ENCODE peak calls at places on chromosomes 13 and 19, in nine cellular contexts. D is AG10803, V is DND-41, T is GM12865, Q is stomach, H is SK-N-SH, N is spleen, E is thoracic aorta, C is tibial artery. K is an unnamed sample.

GRCh38 chr13:20814224-20814910 is 40.6 kb upstream of the EEF1AKMT1 start:
- DNase-seq in D (peak; percentile 93), V (no peak), T (no peak), Q (peak; percentile 74), H (peak; percentile 58), N (no peak), E (peak; percentile 69), C (peak; percentile 96), K (peak; percentile 35)

GRCh38 chr13:89687066-89687465 is 1660.4 kb upstream of the MIR17HG start:
- DNase-seq in D (no peak), V (no peak), T (no peak), Q (no peak), H (no peak), N (no peak), E (no peak), C (no peak), K (no peak)

GRCh38 chr13:44107357-44108121 is 227.8 kb downstream of the LACC1 start:
- DNase-seq in D (no peak), V (no peak), T (no peak), Q (no peak), H (no peak), N (no peak), E (no peak), C (no peak), K (no peak)

GRCh38 chr19:2544576-2545415 is 68.9 kb downstream of the GADD45B start:
- DNase-seq in D (no peak), V (no peak), T (peak; percentile 44), Q (no peak), H (no peak), N (peak; percentile 56), E (no peak), C (peak; percentile 66), K (no peak)

GRCh38 chr13:20901668-20902437 is 693 bp downstream of the XPO4 start:
- DNase-seq in D (peak; percentile 18), V (peak; percentile 43), T (peak; percentile 59), Q (no peak), H (peak; percentile 47), N (peak; percentile 79), E (no peak), C (no peak), K (no peak)

GRCh38 chr19:45171211-45171623 is 6.8 kb downstream of the TRAPPC6A start:
- DNase-seq in D (no peak), V (no peak), T (no peak), Q (no peak), H (no peak), N (no peak), E (no peak), C (no peak), K (no peak)

GRCh38 chr13:44096906-44097305 is 217.2 kb downstream of the LACC1 start:
- DNase-seq in D (no peak), V (no peak), T (no peak), Q (no peak), H (no peak), N (no peak), E (no peak), C (no peak), K (no peak)

GRCh38 chr13:33186851-33187250 is 98.7 kb downstream of the STARD13 start:
- DNase-seq in D (no peak), V (no peak), T (peak; percentile 38), Q (no peak), H (no peak), N (no peak), E (no peak), C (no peak), K (peak; percentile 63)

GRCh38 chr19:4060621-4061177 is 6.0 kb downstream of the ZBTB7A start:
- DNase-seq in D (no peak), V (no peak), T (no peak), Q (no peak), H (no peak), N (peak; percentile 84), E (no peak), C (no peak), K (no peak)

GRCh38 chr19:4059493-4059880 is 7.2 kb downstream of the ZBTB7A start:
- DNase-seq in D (no peak), V (no peak), T (no peak), Q (peak; percentile 70), H (no peak), N (no peak), E (no peak), C (no peak), K (no peak)

GRCh38 chr19:4057913-4058695 is 8.6 kb downstream of the ZBTB7A start:
- DNase-seq in D (peak; percentile 91), V (peak; percentile 4), T (no peak), Q (peak; percentile 81), H (no peak), N (peak; percentile 88), E (peak; percentile 84), C (peak; percentile 98), K (no peak)

GRCh38 chr19:4059931-4060620 is 6.6 kb downstream of the ZBTB7A start:
- DNase-seq in D (peak; percentile 42), V (peak; percentile 6), T (peak; percentile 85), Q (peak; percentile 73), H (no peak), N (peak; percentile 93), E (no peak), C (peak; percentile 82), K (no peak)

DNA sequence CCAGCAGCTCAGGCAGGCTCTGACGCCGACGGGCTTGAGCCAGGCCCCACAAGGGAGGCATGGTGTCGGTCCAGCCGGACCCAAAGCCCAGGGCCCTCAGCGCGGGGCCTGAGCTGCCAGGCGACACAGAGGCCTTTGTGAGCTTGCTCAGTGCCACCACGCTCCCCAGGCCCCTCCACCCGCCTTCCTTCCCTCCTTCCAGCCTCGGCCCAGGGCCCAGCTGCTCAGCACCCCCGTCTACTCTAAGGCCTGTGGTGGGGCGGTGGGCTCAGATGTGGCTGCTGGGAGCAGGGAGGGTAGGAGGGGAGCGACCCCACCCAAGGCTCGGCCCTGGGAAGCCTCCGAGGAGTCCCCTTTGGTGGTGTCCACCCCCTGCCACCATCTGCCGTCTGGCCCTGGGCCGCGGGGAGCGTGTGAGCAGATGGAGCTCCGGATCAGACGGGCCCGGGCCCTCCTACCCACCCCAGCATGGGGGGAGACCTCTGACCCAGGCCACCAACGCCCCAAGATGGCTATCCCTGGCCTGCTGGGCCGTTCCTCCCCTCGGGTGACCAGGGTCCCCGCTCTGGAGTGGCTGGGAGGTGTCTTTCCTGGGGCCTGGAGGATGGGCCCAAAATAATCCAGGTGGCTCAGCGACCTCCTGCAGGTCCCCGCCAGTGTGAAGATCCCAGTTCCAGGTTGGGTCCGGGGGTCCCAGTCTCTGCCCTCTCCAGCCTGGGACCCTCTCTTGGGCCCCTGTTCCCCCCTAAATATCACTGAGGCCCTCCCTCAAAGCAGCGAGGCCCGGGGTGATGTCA is 7.8 kb downstream of the ZBTB7A start:
- DNase-seq in D (no peak), V (peak; percentile 4), T (no peak), Q (no peak), H (no peak), N (peak; percentile 82), E (no peak), C (no peak), K (no peak)
- H3K4me3 ChIP-seq in D (peak overlapping the region; percentile 52), V (no peak overlapping the region), T (peak overlapping the region; percentile 51), Q (peak overlapping the region; percentile 94), H (no peak overlapping the region), N (peak overlapping the region; percentile 3), E (peak overlapping the region; percentile 99), C (peak overlapping the region; percentile 37), K (no peak overlapping the region)

GRCh38 chr19:42313096-42313839 is at the start of gene TMEM145:
- DNase-seq in D (peak; percentile 44), V (peak; percentile 50), T (peak; percentile 53), Q (peak; percentile 56), H (peak; percentile 97), N (no peak), E (no peak), C (no peak), K (no peak)
- TF ChIP-seq CTCF in D (no peak), V (peak; percentile 13), T (peak; percentile 4), Q (no peak), H (peak; percentile 26), N (peak; percentile 11), E (no peak), C (no peak), K (no peak)

DNA sequence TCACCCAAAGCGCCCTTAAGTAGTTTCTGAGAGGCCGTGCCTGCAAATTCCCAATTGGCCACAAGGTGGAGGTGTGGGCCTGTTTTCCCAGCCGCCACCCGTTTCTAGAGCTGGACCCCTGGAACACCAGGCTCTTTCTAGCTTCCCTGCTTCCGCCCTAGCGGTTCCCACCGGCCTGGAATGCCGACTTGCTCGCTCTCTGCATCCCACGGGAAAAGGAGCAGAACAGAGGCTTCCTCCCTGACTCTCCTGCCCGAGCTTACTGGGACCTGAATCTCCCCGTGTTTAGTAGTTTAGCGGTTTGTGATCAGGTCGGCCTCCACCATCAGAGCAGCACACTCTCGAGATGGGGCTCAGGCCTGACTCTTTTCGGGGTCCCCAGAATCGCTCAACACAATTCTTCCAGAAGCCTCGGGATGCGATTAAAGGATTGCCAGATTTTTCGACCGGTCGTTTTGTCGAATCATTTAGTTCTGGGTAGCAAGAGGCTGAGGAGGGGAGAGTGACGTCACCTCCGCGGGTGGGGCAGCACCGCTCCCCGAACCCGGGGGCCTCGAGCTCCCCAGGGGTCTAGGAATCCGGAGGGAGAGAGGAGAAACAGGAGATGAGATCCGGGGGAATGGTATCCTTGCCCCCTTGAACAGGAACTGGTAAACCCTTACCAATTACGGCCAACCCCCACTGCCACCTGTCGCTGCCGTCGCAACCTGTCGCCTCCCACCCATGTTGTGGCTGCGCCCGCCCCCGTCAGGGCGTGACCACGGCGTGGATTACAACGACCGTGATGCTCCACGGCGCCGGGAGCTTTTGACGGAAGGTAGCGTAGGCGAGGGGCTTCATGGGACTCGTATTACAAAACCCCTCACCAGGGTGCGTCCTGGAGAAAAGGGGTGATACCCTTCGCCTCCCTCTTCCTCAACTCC is 8.0 kb downstream of the NAPSA start:
- DNase-seq in D (peak; percentile 52), V (peak; percentile 80), T (peak; percentile 93), Q (peak; percentile 81), H (peak; percentile 70), N (peak; percentile 96), E (peak; percentile 24), C (peak; percentile 87), K (no peak)
- H3K4me3 ChIP-seq in D (peak overlapping the region; percentile 56), V (no peak overlapping the region), T (peak overlapping the region; percentile 81), Q (peak overlapping the region; percentile 47), H (peak overlapping the region; percentile 43), N (peak overlapping the region; percentile 44), E (peak overlapping the region; percentile 83), C (peak overlapping the region; percentile 47), K (peak overlapping the region; percentile 36)

GRCh38 chr13:91157273-91158014 is 190.0 kb upstream of the MIR17HG start:
- DNase-seq in D (no peak), V (no peak), T (no peak), Q (no peak), H (no peak), N (no peak), E (no peak), C (no peak), K (no peak)

GRCh38 chr13:91154553-91154952 is 192.9 kb upstream of the MIR17HG start:
- DNase-seq in D (peak; percentile 21), V (no peak), T (no peak), Q (no peak), H (no peak), N (no peak), E (no peak), C (no peak), K (no peak)

GRCh38 chr13:91154954-91155353 is 192.5 kb upstream of the MIR17HG start:
- DNase-seq in D (no peak), V (no peak), T (no peak), Q (no peak), H (no peak), N (no peak), E (no peak), C (no peak), K (no peak)

GRCh38 chr13:91155512-91156114 is 191.9 kb upstream of the MIR17HG start:
- DNase-seq in D (no peak), V (no peak), T (no peak), Q (no peak), H (no peak), N (no peak), E (no peak), C (no peak), K (no peak)

DNA sequence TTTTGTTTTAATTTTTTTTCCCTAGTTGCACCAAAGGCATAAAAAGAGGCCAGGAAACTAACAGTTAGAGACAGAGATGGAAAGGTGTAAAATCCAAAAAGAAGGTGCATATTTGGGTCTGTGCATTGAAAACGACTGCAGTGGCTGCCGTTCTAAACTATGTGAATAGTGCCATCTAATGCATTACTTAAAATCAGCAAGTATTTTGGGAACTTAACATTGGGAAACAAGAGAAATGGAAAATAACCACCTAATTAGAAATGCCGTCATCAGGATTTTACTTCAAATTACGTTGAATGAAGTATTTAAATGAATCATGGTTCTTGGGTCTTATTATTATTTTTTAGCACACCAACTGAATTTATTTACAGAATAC is 189.5 kb upstream of the MIR17HG start:
- DNase-seq in D (no peak), V (no peak), T (no peak), Q (no peak), H (no peak), N (no peak), E (no peak), C (no peak), K (no peak)
- TF ChIP-seq CTCF in D (no peak), V (no peak), T (no peak), Q (no peak), H (peak; percentile 27), N (no peak), E (peak; percentile 31), C (peak; percentile 44), K (no peak)

K was measured in kidney epithelial cell.